ENCODE peak calls at places on chromosomes 2 and 18, in ten cellular contexts. A is heart left ventricle, P is H54, G is uterus, N is lower leg skin, Q is GM12892, M is transverse colon, X is HepG2, J is tibial nerve, C is NB4. Y is an unnamed sample.
A peak's percentile ranks its signal among the peaks of the same experiment; 100 is the strongest.

GRCh38 chr2:98012561-98012979 is 16.8 kb upstream of the TMEM131 start:
- DNase-seq in A (no peak), P (no peak), G (no peak), N (no peak), Q (peak; percentile 34), M (no peak), X (no peak), J (no peak), C (peak; percentile 81), Y (peak; percentile 20)

GRCh38 chr2:172021074-172021931 is 21.6 kb downstream of the METAP1D start:
- DNase-seq in A (no peak), P (no peak), G (no peak), N (no peak), Q (no peak), M (no peak), X (peak; percentile 78), J (no peak), C (no peak), Y (no peak)

GRCh38 chr2:168166902-168167510 is 80.4 kb downstream of the STK39 start:
- DNase-seq in A (no peak), P (peak; percentile 30), G (no peak), N (no peak), Q (no peak), M (no peak), X (peak; percentile 88), J (no peak), C (no peak), Y (no peak)

GRCh38 chr2:105800036-105800755 is 55.5 kb downstream of the NCK2 start:
- DNase-seq in A (no peak), P (no peak), G (no peak), N (no peak), Q (no peak), M (no peak), X (peak; percentile 65), J (no peak), C (peak; percentile 92), Y (no peak)

GRCh38 chr18:43010611-43011010 is 104.9 kb downstream of the RIT2 start:
- DNase-seq in A (no peak), P (no peak), G (no peak), N (no peak), Q (no peak), M (no peak), X (no peak), J (no peak), C (no peak), Y (no peak)

GRCh38 chr2:216533504-216534068 is 34.9 kb downstream of the RPL37A start:
- DNase-seq in A (no peak), P (no peak), G (no peak), N (no peak), Q (no peak), M (no peak), X (no peak), J (no peak), C (no peak), Y (no peak)

GRCh38 chr18:41162781-41163180 is 792.3 kb upstream of the PIK3C3 start:
- DNase-seq in A (no peak), P (no peak), G (no peak), N (no peak), Q (no peak), M (no peak), X (no peak), J (no peak), C (no peak), Y (no peak)

GRCh38 chr2:140863713-140864112 is 1267.1 kb downstream of the LRP1B start:
- DNase-seq in A (no peak), P (no peak), G (no peak), N (no peak), Q (no peak), M (no peak), X (peak; percentile 51), J (no peak), C (peak; percentile 58), Y (no peak)

GRCh38 chr2:224584768-224585204 is 377 bp downstream of the CUL3 start:
- DNase-seq in A (peak; percentile 67), P (peak; percentile 47), G (peak; percentile 37), N (peak; percentile 40), Q (peak; percentile 46), M (peak; percentile 58), X (peak; percentile 35), J (no peak), C (peak; percentile 72), Y (peak; percentile 48)

GRCh38 chr2:156476021-156476420 is 39.8 kb downstream of the GPD2 start:
- DNase-seq in A (no peak), P (no peak), G (no peak), N (no peak), Q (no peak), M (no peak), X (no peak), J (no peak), C (no peak), Y (no peak)

GRCh38 chr2:177164584-177165052 is 48.0 kb upstream of the HNRNPA3 start:
- DNase-seq in A (peak; percentile 81), P (no peak), G (peak; percentile 88), N (peak; percentile 89), Q (no peak), M (peak; percentile 89), X (peak; percentile 82), J (peak; percentile 81), C (peak; percentile 86), Y (no peak)

GRCh38 chr2:16038586-16038985 is 98.2 kb downstream of the MYCN start:
- DNase-seq in A (no peak), P (no peak), G (no peak), N (no peak), Q (no peak), M (no peak), X (no peak), J (no peak), C (no peak), Y (no peak)

GRCh38 chr2:218381916-218382366 is at the start of gene SLC11A1:
- DNase-seq in A (peak; percentile 75), P (no peak), G (no peak), N (peak; percentile 67), Q (no peak), M (peak; percentile 32), X (no peak), J (no peak), C (no peak), Y (no peak)
- TF ChIP-seq POLR2A in A (no peak), P (no peak), G (no peak), N (no peak), Q (no peak), M (peak; percentile 45), X (no peak), J (no peak), C (no peak), Y (no peak)

DNA sequence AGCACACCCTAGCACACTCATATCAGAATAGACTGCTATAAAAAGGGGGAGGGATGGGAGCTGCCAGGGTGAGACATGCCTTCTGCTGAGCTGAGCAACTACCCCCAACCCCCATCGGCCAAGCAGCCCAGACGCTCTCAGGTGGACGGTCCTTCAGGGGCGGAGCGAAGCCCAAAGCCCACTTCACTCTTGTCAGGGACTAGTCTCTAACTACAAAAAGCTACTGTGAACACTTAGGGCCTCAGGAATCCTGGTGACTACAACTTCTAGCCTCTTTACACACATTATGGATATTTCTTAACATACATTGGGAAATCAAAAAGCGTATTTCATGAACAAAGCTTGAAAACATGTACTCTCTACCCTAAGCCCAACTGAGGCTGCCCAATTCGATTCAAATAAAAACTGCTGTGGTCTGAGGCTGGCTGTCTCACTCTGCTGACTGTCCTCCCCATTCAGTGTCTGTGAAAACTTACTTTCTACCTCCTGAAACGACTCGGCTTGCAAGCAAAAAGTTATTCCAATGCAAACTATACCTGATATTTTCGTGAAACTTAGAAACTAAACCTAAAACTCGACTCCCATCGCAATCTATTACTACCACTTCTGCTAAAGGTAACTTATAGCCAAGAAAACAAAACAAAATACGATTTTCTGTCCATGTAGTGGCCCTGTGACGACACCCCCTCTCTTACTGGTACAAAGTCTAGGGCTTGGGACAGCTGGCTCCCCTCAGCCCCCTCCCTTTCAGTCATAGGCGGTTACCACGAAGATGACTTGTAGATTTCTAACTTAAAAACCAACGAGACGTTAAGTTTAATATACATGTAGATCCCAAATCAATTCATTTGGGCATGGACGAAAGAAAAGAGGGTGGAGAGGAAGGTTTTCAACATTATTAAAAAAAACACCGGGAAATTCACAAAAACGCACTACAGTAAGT is 1.2 kb downstream of the SERTAD2 start:
- DNase-seq in A (peak; percentile 48), P (peak; percentile 57), G (peak; percentile 59), N (no peak), Q (no peak), M (peak; percentile 59), X (peak; percentile 67), J (no peak), C (peak; percentile 76), Y (no peak)
- TF ChIP-seq POLR2A in A (no peak), P (no peak), G (peak; percentile 21), N (no peak), Q (no peak), M (peak; percentile 15), X (no peak), J (no peak), C (no peak), Y (no peak)

DNA sequence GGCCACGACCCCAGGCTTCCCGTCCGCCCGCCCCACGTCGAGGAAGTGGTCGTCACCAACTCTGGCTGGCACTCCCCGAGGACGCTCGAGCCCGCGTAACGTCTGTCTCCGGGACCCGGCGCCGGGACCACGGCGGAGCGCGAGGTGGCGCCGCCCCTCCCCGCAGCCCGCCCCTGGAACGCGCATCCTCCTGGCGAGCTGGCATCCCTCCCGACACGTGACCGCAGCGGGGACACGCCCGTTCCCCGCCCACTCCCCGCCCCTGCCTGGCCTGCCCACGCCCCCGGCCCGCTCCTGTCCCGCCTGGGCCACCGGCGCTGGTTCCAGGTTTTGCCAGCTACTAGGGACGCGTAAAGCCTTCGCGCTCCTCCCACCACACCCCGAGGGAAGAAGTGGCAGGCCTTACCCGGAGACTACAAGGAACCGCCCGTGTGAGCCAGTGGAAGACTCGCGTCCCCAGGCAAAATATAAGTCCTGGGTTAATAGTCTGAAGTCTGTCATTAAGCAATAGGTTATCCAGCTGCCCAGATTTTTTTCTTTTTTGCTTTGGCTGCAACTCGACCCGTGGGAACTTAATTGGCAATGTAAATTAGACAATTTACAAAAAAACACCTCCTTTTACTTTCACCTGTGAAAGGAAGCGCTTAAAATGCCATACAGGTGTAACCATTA is at the start of gene OSBPL1A:
- DNase-seq in A (peak; percentile 95), P (peak; percentile 68), G (peak; percentile 94), N (peak; percentile 94), Q (peak; percentile 19), M (peak; percentile 96), X (peak; percentile 28), J (peak; percentile 78), C (peak; percentile 98), Y (peak; percentile 32)
- TF ChIP-seq POLR2A in A (no peak), P (peak; percentile 81), G (peak; percentile 63), N (peak; percentile 62), Q (no peak), M (peak; percentile 63), X (no peak), J (peak; percentile 52), C (peak; percentile 82), Y (no peak)

DNA sequence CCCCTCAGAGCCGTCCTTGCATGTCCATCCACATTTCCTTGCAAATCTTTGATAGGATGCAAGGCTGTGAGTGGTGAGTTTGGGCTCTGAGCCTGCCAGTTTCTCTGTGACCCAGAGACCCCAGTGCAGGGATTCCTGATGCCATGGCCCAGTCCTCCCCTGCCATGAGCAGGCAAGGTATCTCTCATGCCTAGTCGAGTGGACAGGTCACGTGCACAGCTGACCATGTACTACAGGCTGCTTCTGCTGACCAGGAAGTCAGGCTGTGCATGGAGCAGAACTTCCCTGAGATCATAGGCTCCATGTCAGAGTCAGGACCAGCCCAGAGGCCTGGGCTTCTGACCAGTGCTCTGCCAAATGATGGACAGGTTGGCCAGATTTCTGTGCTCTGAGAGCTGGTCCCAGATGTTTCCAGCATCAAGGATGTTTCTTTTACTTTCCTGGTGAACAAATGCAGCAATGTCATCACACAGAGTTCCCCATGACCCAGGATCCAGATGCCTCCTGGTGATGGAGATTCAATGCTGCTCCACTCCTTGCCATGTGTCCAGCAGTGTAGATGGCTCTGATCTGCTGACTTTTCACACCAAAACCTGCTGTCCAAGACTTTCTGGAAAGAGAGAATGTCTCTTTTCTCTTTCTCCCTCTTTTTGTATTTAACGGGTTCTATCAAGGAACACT is 321.6 kb upstream of the HS6ST1 start:
- DNase-seq in A (no peak), P (no peak), G (no peak), N (no peak), Q (no peak), M (no peak), X (no peak), J (no peak), C (no peak), Y (no peak)
- TF ChIP-seq POLR2A in A (no peak), P (no peak), G (no peak), N (no peak), Q (no peak), M (no peak), X (no peak), J (no peak), C (no peak), Y (no peak)

Y was measured in GM12891.